ENCODE peak calls at places on chromosome 6, in ten cellular contexts. Q is LoVo; V is activated CD4-positive, alpha-beta T cell treated with anti-CD3 and anti-CD28 coated beads, Interleukin-2, amount 10 ng/mL, durations not matched to agents 7 days and 5 days; Z is NCI-H510A; B is GM13977; I is activated T-helper 1 cell treated with anti-CD3 and anti-CD28 coated beads, Interleukin-2, amount 50 U/mL, for 16 hours; G is stimulated activated CD4-positive, alpha-beta T cell treated with anti-CD3 and anti-CD28 coated beads, Interleukin-2, amount 100 ng/mL, for 48 hours; K is left lung; E is non-pigmented ciliary epithelial cell; X is ovary. L is an unnamed sample.

GRCh38 chr6:165417298-165417865 is 108.0 kb upstream of the C6orf118 start:
- DNase-seq in V (no peak), B (no peak), E (no peak), K (no peak), Q (no peak), I (no peak), Z (no peak), X (no peak), G (no peak), L (no peak)

GRCh38 chr6:4370066-4370465 is 234.7 kb upstream of the ECI2 start:
- DNase-seq in G (no peak), B (no peak), V (no peak), Q (peak), X (no peak), E (peak), Z (no peak), K (no peak), I (no peak), L (peak)

GRCh38 chr6:42745083-42745637 is 743 bp downstream of the TBCC start:
- DNase-seq in B (peak), V (peak), G (peak), X (peak), E (no peak), Q (no peak), Z (no peak), K (no peak), I (no peak), L (peak)

GRCh38 chr6:87808005-87808757 is 106.1 kb upstream of the AKIRIN2 start:
- DNase-seq in X (no peak), G (no peak), K (no peak), Q (peak), E (no peak), I (no peak), Z (no peak), V (no peak), B (no peak), L (peak)

GRCh38 chr6:117351521-117351920 is 74.2 kb downstream of the ROS1 start:
- DNase-seq in Q (no peak), K (no peak), G (no peak), E (no peak), B (no peak), V (no peak), Z (no peak), X (no peak), I (no peak), L (no peak)

GRCh38 chr6:121143476-121143875 is 190.8 kb downstream of the TBC1D32 start:
- DNase-seq in G (no peak), V (no peak), B (no peak), Z (no peak), Q (no peak), K (no peak), I (no peak), E (no peak), X (no peak), L (peak)

GRCh38 chr6:19303381-19303780 is 533.8 kb upstream of the ID4 start:
- DNase-seq in V (no peak), Q (no peak), I (no peak), X (no peak), B (no peak), Z (peak), K (no peak), E (no peak), G (no peak), L (no peak)

GRCh38 chr6:5764401-5764955 is 242.2 kb downstream of the NRN1 start:
- DNase-seq in K (no peak), B (peak), E (no peak), Q (no peak), V (no peak), I (no peak), Z (no peak), X (no peak), G (no peak), L (no peak)

GRCh38 chr6:114342826-114343781 is at the start of gene HS3ST5:
- DNase-seq in Q (peak), E (no peak), X (no peak), V (no peak), Z (peak), B (peak), G (no peak), I (no peak), K (peak), L (peak)

GRCh38 chr6:78345882-78346281 is 521.5 kb upstream of the IRAK1BP1 start:
- DNase-seq in B (no peak), G (no peak), Z (no peak), X (no peak), I (no peak), E (no peak), Q (no peak), V (no peak), K (no peak), L (no peak)

GRCh38 chr6:81979767-81980166 is 227.3 kb upstream of the TENT5A start:
- DNase-seq in X (no peak), V (no peak), I (no peak), E (no peak), Q (no peak), B (no peak), K (no peak), G (no peak), Z (no peak), L (no peak)

GRCh38 chr6:105952762-105953700 is 133.1 kb upstream of the PRDM1 start:
- DNase-seq in K (no peak), E (no peak), B (no peak), Q (no peak), I (no peak), V (no peak), X (no peak), G (no peak), Z (no peak), L (no peak)

GRCh38 chr6:65638047-65638831 is 68.8 kb downstream of the EYS start:
- DNase-seq in Z (no peak), G (no peak), K (peak), E (no peak), Q (no peak), B (no peak), I (no peak), V (no peak), X (no peak), L (no peak)

GRCh38 chr6:12543953-12544352 is 172.6 kb upstream of the PHACTR1 start:
- DNase-seq in K (no peak), G (no peak), V (no peak), Z (no peak), E (no peak), X (no peak), Q (no peak), I (no peak), B (no peak), L (no peak)

GRCh38 chr6:80789912-80790635 is 683.6 kb downstream of the BCKDHB start:
- DNase-seq in V (no peak), Q (no peak), X (no peak), I (no peak), Z (no peak), B (no peak), E (no peak), K (no peak), G (no peak), L (peak)

GRCh38 chr6:144478487-144478886 is 193.4 kb downstream of the UTRN start:
- DNase-seq in I (no peak), G (no peak), X (no peak), K (no peak), E (no peak), Z (no peak), Q (no peak), B (no peak), V (no peak), L (no peak)

GRCh38 chr6:4355241-4355640 is 219.9 kb upstream of the ECI2 start:
- DNase-seq in B (no peak), E (peak), Q (no peak), Z (no peak), G (no peak), V (no peak), I (no peak), X (no peak), K (no peak), L (peak)

GRCh38 chr6:158142789-158143188 is 25.3 kb downstream of the SERAC1 start:
- DNase-seq in Q (no peak), B (no peak), K (no peak), Z (no peak), E (no peak), X (no peak), G (no peak), I (no peak), V (no peak), L (peak)

GRCh38 chr6:11653028-11653583 is 115.6 kb downstream of the TMEM170B start:
- DNase-seq in X (peak), E (peak), K (no peak), B (peak), Q (no peak), I (no peak), Z (no peak), V (peak), G (peak), L (peak)

GRCh38 chr6:87243812-87244211 is 78.6 kb upstream of the SMIM8 start:
- DNase-seq in Q (no peak), X (no peak), B (no peak), V (no peak), I (no peak), G (no peak), K (no peak), Z (no peak), E (no peak), L (no peak)

GRCh38 chr6:135812085-135812526 is 39.4 kb upstream of the PDE7B start:
- DNase-seq in V (no peak), X (no peak), K (no peak), G (no peak), E (no peak), I (no peak), B (no peak), Z (no peak), Q (no peak), L (no peak)

GRCh38 chr6:149984778-149985177 is 21.0 kb downstream of the ULBP1 start:
- DNase-seq in I (no peak), X (no peak), K (no peak), E (no peak), B (no peak), V (no peak), Z (no peak), Q (no peak), G (no peak), L (no peak)

GRCh38 chr6:14210077-14210476 is 92.5 kb downstream of the CD83 start:
- DNase-seq in Q (no peak), G (no peak), I (no peak), B (no peak), K (no peak), E (no peak), V (no peak), Z (no peak), X (no peak), L (no peak)

GRCh38 chr6:96116674-96117073 is 100.9 kb downstream of the FUT9 start:
- DNase-seq in X (no peak), K (no peak), G (no peak), E (no peak), Z (no peak), B (no peak), V (peak), Q (no peak), I (no peak), L (peak)

GRCh38 chr6:70668499-70668812 is 773 bp downstream of the SMAP1 start:
- DNase-seq in B (no peak), X (no peak), G (no peak), K (no peak), Q (peak), V (peak), I (peak), E (no peak), Z (peak), L (peak)

GRCh38 chr6:23650676-23651075 is 475.3 kb upstream of the NRSN1 start:
- DNase-seq in K (no peak), B (no peak), I (no peak), V (no peak), Q (no peak), Z (no peak), X (no peak), E (no peak), G (no peak), L (no peak)

GRCh38 chr6:167745660-167746376 is 80.9 kb upstream of the AFDN start:
- DNase-seq in E (no peak), X (no peak), B (no peak), V (no peak), G (no peak), Z (no peak), Q (no peak), K (peak), I (no peak), L (no peak)

GRCh38 chr6:53192590-53193232 is 44.1 kb upstream of the GCM1 start:
- DNase-seq in B (no peak), K (no peak), V (no peak), I (no peak), E (no peak), G (no peak), Z (peak), X (no peak), Q (no peak), L (no peak)

GRCh38 chr6:8825726-8826125 is 390.4 kb upstream of the SLC35B3 start:
- DNase-seq in Z (no peak), K (no peak), X (no peak), V (no peak), I (no peak), B (no peak), Q (no peak), E (no peak), G (no peak), L (no peak)

GRCh38 chr6:165184192-165184979 is 125.0 kb downstream of the C6orf118 start:
- DNase-seq in X (no peak), G (no peak), E (no peak), Q (no peak), Z (no peak), K (no peak), V (no peak), I (no peak), B (no peak), L (peak)

GRCh38 chr6:7540595-7540994 is 876 bp upstream of the DSP start:
- DNase-seq in Z (no peak), E (no peak), G (no peak), Q (no peak), I (no peak), X (no peak), B (peak), K (no peak), V (no peak), L (peak)

GRCh38 chr6:10970731-10971130 is 73.4 kb downstream of the ELOVL2 start:
- DNase-seq in G (no peak), I (no peak), K (no peak), Z (no peak), B (no peak), X (no peak), V (no peak), Q (no peak), E (no peak), L (no peak)

GRCh38 chr6:152246554-152247337 is 390.4 kb downstream of the SYNE1 start:
- DNase-seq in Z (no peak), G (no peak), V (no peak), X (no peak), Q (no peak), B (no peak), I (no peak), K (no peak), E (no peak), L (no peak)